ENCODE peak calls at places on chromosomes 12 and 14, in eight cellular contexts. One of them, this sample, is unnamed.

GRCh38 chr14:61372842-61373555 is 51.6 kb downstream of the PRKCH start:
- DNase-seq in endodermal cell: no peak
- DNase-seq in GM23338: no peak
- DNase-seq in astrocyte: no peak
- DNase-seq in psoas muscle: no peak
- DNase-seq in transverse colon: no peak
- DNase-seq in cardiac muscle cell: no peak
- DNase-seq in upper lobe of right lung: no peak
- DNase-seq in this sample: no peak

GRCh38 chr12:105922670-105923102 is 216.1 kb downstream of the NUAK1 start:
- DNase-seq in endodermal cell: no peak
- DNase-seq in GM23338: no peak
- DNase-seq in astrocyte: peak
- DNase-seq in psoas muscle: no peak
- DNase-seq in transverse colon: no peak
- DNase-seq in cardiac muscle cell: no peak
- DNase-seq in upper lobe of right lung: no peak
- DNase-seq in this sample: peak

GRCh38 chr12:47835831-47836155 is 16.1 kb upstream of the HDAC7 start:
- DNase-seq in endodermal cell: no peak
- DNase-seq in GM23338: peak
- DNase-seq in astrocyte: no peak
- DNase-seq in psoas muscle: no peak
- DNase-seq in transverse colon: no peak
- DNase-seq in cardiac muscle cell: peak
- DNase-seq in upper lobe of right lung: no peak
- DNase-seq in this sample: no peak

GRCh38 chr14:95664546-95664945 is 21.7 kb upstream of the TCL1B start:
- DNase-seq in endodermal cell: no peak
- DNase-seq in GM23338: no peak
- DNase-seq in astrocyte: no peak
- DNase-seq in psoas muscle: no peak
- DNase-seq in transverse colon: no peak
- DNase-seq in cardiac muscle cell: no peak
- DNase-seq in upper lobe of right lung: no peak
- DNase-seq in this sample: no peak

GRCh38 chr14:29217813-29218450 is 451.3 kb downstream of the FOXG1 start:
- DNase-seq in endodermal cell: no peak
- DNase-seq in GM23338: no peak
- DNase-seq in astrocyte: no peak
- DNase-seq in psoas muscle: no peak
- DNase-seq in transverse colon: no peak
- DNase-seq in cardiac muscle cell: no peak
- DNase-seq in upper lobe of right lung: no peak
- DNase-seq in this sample: no peak

GRCh38 chr14:102461490-102462317 is 47.9 kb downstream of the ANKRD9 start:
- DNase-seq in endodermal cell: no peak
- DNase-seq in GM23338: no peak
- DNase-seq in astrocyte: no peak
- DNase-seq in psoas muscle: no peak
- DNase-seq in transverse colon: no peak
- DNase-seq in cardiac muscle cell: no peak
- DNase-seq in upper lobe of right lung: no peak
- DNase-seq in this sample: no peak

GRCh38 chr12:65656904-65657351 is 167.4 kb upstream of the HMGA2 start:
- DNase-seq in endodermal cell: no peak
- DNase-seq in GM23338: no peak
- DNase-seq in astrocyte: peak
- DNase-seq in psoas muscle: no peak
- DNase-seq in transverse colon: no peak
- DNase-seq in cardiac muscle cell: no peak
- DNase-seq in upper lobe of right lung: no peak
- DNase-seq in this sample: peak

GRCh38 chr14:79629372-79629771 is 581.9 kb downstream of the DIO2 start:
- DNase-seq in endodermal cell: no peak
- DNase-seq in GM23338: no peak
- DNase-seq in astrocyte: no peak
- DNase-seq in psoas muscle: no peak
- DNase-seq in transverse colon: no peak
- DNase-seq in cardiac muscle cell: no peak
- DNase-seq in upper lobe of right lung: no peak
- DNase-seq in this sample: no peak

GRCh38 chr12:65977384-65977783 is 153.1 kb downstream of the HMGA2 start:
- DNase-seq in endodermal cell: no peak
- DNase-seq in GM23338: no peak
- DNase-seq in astrocyte: no peak
- DNase-seq in psoas muscle: no peak
- DNase-seq in transverse colon: no peak
- DNase-seq in cardiac muscle cell: no peak
- DNase-seq in upper lobe of right lung: no peak
- DNase-seq in this sample: no peak

GRCh38 chr12:61654698-61655097 is 605.5 kb upstream of the USP15 start:
- DNase-seq in endodermal cell: no peak
- DNase-seq in GM23338: no peak
- DNase-seq in astrocyte: no peak
- DNase-seq in psoas muscle: no peak
- DNase-seq in transverse colon: no peak
- DNase-seq in cardiac muscle cell: no peak
- DNase-seq in upper lobe of right lung: no peak
- DNase-seq in this sample: no peak

GRCh38 chr12:117803013-117803412 is 165.8 kb downstream of the KSR2 start:
- DNase-seq in endodermal cell: no peak
- DNase-seq in GM23338: no peak
- DNase-seq in astrocyte: no peak
- DNase-seq in psoas muscle: no peak
- DNase-seq in transverse colon: peak
- DNase-seq in cardiac muscle cell: no peak
- DNase-seq in upper lobe of right lung: no peak
- DNase-seq in this sample: peak

GRCh38 chr14:104803916-104804371 is 3.0 kb downstream of the ZBTB42 start:
- DNase-seq in endodermal cell: no peak
- DNase-seq in GM23338: no peak
- DNase-seq in astrocyte: no peak
- DNase-seq in psoas muscle: no peak
- DNase-seq in transverse colon: no peak
- DNase-seq in cardiac muscle cell: no peak
- DNase-seq in upper lobe of right lung: no peak
- DNase-seq in this sample: no peak

GRCh38 chr12:28568083-28568482 is 377.8 kb downstream of the CCDC91 start:
- DNase-seq in endodermal cell: no peak
- DNase-seq in GM23338: no peak
- DNase-seq in astrocyte: peak
- DNase-seq in psoas muscle: no peak
- DNase-seq in transverse colon: peak
- DNase-seq in cardiac muscle cell: no peak
- DNase-seq in upper lobe of right lung: no peak
- DNase-seq in this sample: peak

GRCh38 chr14:28652782-28653181 is 113.8 kb upstream of the FOXG1 start:
- DNase-seq in endodermal cell: no peak
- DNase-seq in GM23338: no peak
- DNase-seq in astrocyte: peak
- DNase-seq in psoas muscle: no peak
- DNase-seq in transverse colon: no peak
- DNase-seq in cardiac muscle cell: no peak
- DNase-seq in upper lobe of right lung: no peak
- DNase-seq in this sample: peak

GRCh38 chr14:41605550-41606248 is 977 bp upstream of the LRFN5 start:
- DNase-seq in endodermal cell: peak
- DNase-seq in GM23338: peak
- DNase-seq in astrocyte: peak
- DNase-seq in psoas muscle: peak
- DNase-seq in transverse colon: no peak
- DNase-seq in cardiac muscle cell: peak
- DNase-seq in upper lobe of right lung: no peak
- DNase-seq in this sample: no peak

GRCh38 chr12:93122089-93122488 is 193.0 kb upstream of the EEA1 start:
- DNase-seq in endodermal cell: no peak
- DNase-seq in GM23338: no peak
- DNase-seq in astrocyte: peak
- DNase-seq in psoas muscle: no peak
- DNase-seq in transverse colon: no peak
- DNase-seq in cardiac muscle cell: no peak
- DNase-seq in upper lobe of right lung: no peak
- DNase-seq in this sample: peak

GRCh38 chr14:91714805-91715204 is 17.1 kb downstream of the CATSPERB start:
- DNase-seq in endodermal cell: peak
- DNase-seq in GM23338: peak
- DNase-seq in astrocyte: no peak
- DNase-seq in psoas muscle: no peak
- DNase-seq in transverse colon: no peak
- DNase-seq in cardiac muscle cell: no peak
- DNase-seq in upper lobe of right lung: no peak
- DNase-seq in this sample: no peak

DNA sequence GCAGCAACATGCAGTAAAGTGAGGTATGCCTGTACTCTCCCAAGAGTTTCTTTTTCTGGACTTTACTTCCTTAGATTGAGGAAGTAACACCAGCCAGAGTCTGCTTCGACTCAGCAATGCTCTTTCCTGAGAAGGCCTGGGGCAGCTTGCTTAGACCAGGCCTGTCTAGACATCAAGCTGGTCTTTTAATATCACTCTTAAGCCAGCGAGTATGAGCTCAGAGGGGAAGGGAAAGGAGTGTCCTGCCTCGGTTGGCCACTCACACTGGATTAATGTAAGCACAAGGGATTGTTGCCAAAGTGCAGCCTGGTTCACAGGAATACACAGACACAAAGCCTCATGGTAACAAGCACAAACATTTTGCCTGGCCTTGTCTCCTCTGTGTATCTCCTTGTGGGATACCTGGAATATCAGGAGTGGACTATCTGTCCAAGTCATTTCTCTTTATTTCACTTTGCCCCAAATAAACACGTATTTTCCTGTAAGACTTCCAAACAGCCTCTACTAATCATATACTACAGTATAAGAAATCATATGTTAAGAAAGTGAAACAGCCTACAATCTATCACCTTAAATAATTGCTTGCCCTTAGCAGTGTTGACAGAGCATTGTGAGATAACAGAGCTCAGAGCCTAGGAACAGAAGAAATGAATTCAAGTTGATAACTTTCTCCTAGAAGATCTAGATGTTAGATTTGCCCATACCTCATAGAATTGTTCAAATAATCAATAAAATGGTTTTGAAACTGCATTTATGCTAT is 121.2 kb upstream of the DAAM1 start:
- DNase-seq in endodermal cell: no peak
- DNase-seq in GM23338: no peak
- DNase-seq in astrocyte: no peak
- DNase-seq in psoas muscle: no peak
- DNase-seq in transverse colon: peak
- DNase-seq in cardiac muscle cell: no peak
- DNase-seq in upper lobe of right lung: no peak
- DNase-seq in this sample: no peak
- H3K27ac ChIP-seq in endodermal cell: no peak
- H3K27ac ChIP-seq in GM23338: no peak
- H3K27ac ChIP-seq in astrocyte: no peak
- H3K27ac ChIP-seq in psoas muscle: no peak
- H3K27ac ChIP-seq in transverse colon: peak
- H3K27ac ChIP-seq in cardiac muscle cell: peak
- H3K27ac ChIP-seq in upper lobe of right lung: no peak
- H3K27ac ChIP-seq in this sample: no peak

GRCh38 chr12:57491393-57492280 is 3.8 kb downstream of the MARS1 start:
- DNase-seq in endodermal cell: no peak
- DNase-seq in GM23338: peak
- DNase-seq in astrocyte: no peak
- DNase-seq in psoas muscle: no peak
- DNase-seq in transverse colon: no peak
- DNase-seq in cardiac muscle cell: no peak
- DNase-seq in upper lobe of right lung: no peak
- DNase-seq in this sample: no peak
- TF ChIP-seq CTCF in endodermal cell: peak
- TF ChIP-seq CTCF in GM23338: no peak
- TF ChIP-seq CTCF in astrocyte: no peak
- TF ChIP-seq CTCF in psoas muscle: no peak
- TF ChIP-seq CTCF in transverse colon: no peak
- TF ChIP-seq CTCF in cardiac muscle cell: peak
- TF ChIP-seq CTCF in upper lobe of right lung: no peak
- TF ChIP-seq CTCF in this sample: no peak

GRCh38 chr12:64551676-64552075 is 58.6 kb upstream of the RASSF3 start:
- DNase-seq in endodermal cell: no peak
- DNase-seq in GM23338: no peak
- DNase-seq in astrocyte: no peak
- DNase-seq in psoas muscle: no peak
- DNase-seq in transverse colon: no peak
- DNase-seq in cardiac muscle cell: no peak
- DNase-seq in upper lobe of right lung: no peak
- DNase-seq in this sample: no peak

GRCh38 chr12:64544371-64544770 is 65.9 kb upstream of the RASSF3 start:
- DNase-seq in endodermal cell: no peak
- DNase-seq in GM23338: no peak
- DNase-seq in astrocyte: no peak
- DNase-seq in psoas muscle: no peak
- DNase-seq in transverse colon: no peak
- DNase-seq in cardiac muscle cell: no peak
- DNase-seq in upper lobe of right lung: no peak
- DNase-seq in this sample: no peak

GRCh38 chr12:64550758-64551157 is 59.5 kb upstream of the RASSF3 start:
- DNase-seq in endodermal cell: no peak
- DNase-seq in GM23338: no peak
- DNase-seq in astrocyte: no peak
- DNase-seq in psoas muscle: no peak
- DNase-seq in transverse colon: no peak
- DNase-seq in cardiac muscle cell: no peak
- DNase-seq in upper lobe of right lung: no peak
- DNase-seq in this sample: no peak

GRCh38 chr12:64544796-64545382 is 65.4 kb upstream of the RASSF3 start:
- DNase-seq in endodermal cell: no peak
- DNase-seq in GM23338: no peak
- DNase-seq in astrocyte: no peak
- DNase-seq in psoas muscle: no peak
- DNase-seq in transverse colon: no peak
- DNase-seq in cardiac muscle cell: no peak
- DNase-seq in upper lobe of right lung: no peak
- DNase-seq in this sample: no peak

DNA sequence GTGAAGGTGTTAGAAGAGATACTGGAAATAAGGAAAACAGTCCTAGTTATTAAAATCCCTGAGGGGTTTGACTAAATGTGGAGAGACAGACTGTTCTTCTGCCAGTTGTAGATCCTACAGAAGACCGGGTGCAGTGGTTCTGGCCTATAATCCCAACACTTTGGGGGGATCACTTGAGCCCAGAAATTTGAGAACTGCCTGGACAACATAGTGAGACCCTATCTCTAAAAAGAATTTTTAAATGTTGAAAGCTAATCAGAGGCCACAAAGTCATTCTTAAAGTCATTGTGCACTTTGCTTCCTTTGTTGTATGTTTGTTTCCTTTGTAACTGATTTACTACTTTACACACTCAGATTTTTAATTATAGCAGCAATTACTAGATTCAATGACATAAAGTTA is 61.2 kb upstream of the RASSF3 start:
- DNase-seq in endodermal cell: no peak
- DNase-seq in GM23338: no peak
- DNase-seq in astrocyte: no peak
- DNase-seq in psoas muscle: no peak
- DNase-seq in transverse colon: no peak
- DNase-seq in cardiac muscle cell: no peak
- DNase-seq in upper lobe of right lung: no peak
- DNase-seq in this sample: no peak
- H3K27ac ChIP-seq in endodermal cell: no peak
- H3K27ac ChIP-seq in GM23338: no peak
- H3K27ac ChIP-seq in astrocyte: no peak
- H3K27ac ChIP-seq in psoas muscle: no peak
- H3K27ac ChIP-seq in transverse colon: no peak
- H3K27ac ChIP-seq in cardiac muscle cell: no peak
- H3K27ac ChIP-seq in upper lobe of right lung: no peak
- H3K27ac ChIP-seq in this sample: no peak

GRCh38 chr14:69154779-69155178 is 1.9 kb upstream of the DCAF5 start:
- DNase-seq in endodermal cell: peak
- DNase-seq in GM23338: peak
- DNase-seq in astrocyte: peak
- DNase-seq in psoas muscle: no peak
- DNase-seq in transverse colon: no peak
- DNase-seq in cardiac muscle cell: peak
- DNase-seq in upper lobe of right lung: no peak
- DNase-seq in this sample: no peak
- TF ChIP-seq CTCF in endodermal cell: peak
- TF ChIP-seq CTCF in GM23338: no peak
- TF ChIP-seq CTCF in astrocyte: no peak
- TF ChIP-seq CTCF in psoas muscle: no peak
- TF ChIP-seq CTCF in transverse colon: no peak
- TF ChIP-seq CTCF in cardiac muscle cell: no peak
- TF ChIP-seq CTCF in upper lobe of right lung: no peak
- TF ChIP-seq CTCF in this sample: no peak